ENCODE peak calls at places on chromosomes 6 and 20, in seven cellular contexts. One of them, this sample, is unnamed.

GRCh38 chr6:27176096-27176495 is 71.4 kb upstream of the PRSS16 start:
- DNase-seq in activated T-helper 2 cell treated with anti-CD3 and anti-CD28 coated beads, Interferon-gamma antibody, Interleukin-2, Interleukin-4, amounts not matched to agents 10 μg/mL and 5 μg/mL and 100 μg/mL, durations not matched to agents 14 hours and 24 hours and 36 hours: no peak
- DNase-seq in NCI-H2081: no peak
- DNase-seq in T-helper 9 cell: no peak
- DNase-seq in iris pigment epithelial cell: no peak
- DNase-seq in A549: no peak
- DNase-seq in GM12892: no peak
- DNase-seq in this sample: peak; percentile 8

GRCh38 chr6:127266892-127267741 is 453 bp downstream of the RNF146 start:
- DNase-seq in activated T-helper 2 cell treated with anti-CD3 and anti-CD28 coated beads, Interferon-gamma antibody, Interleukin-2, Interleukin-4, amounts not matched to agents 10 μg/mL and 5 μg/mL and 100 μg/mL, durations not matched to agents 14 hours and 24 hours and 36 hours: peak; percentile 44
- DNase-seq in NCI-H2081: peak; percentile 10
- DNase-seq in T-helper 9 cell: peak; percentile 35
- DNase-seq in iris pigment epithelial cell: peak; percentile 40
- DNase-seq in A549: peak; percentile 31
- DNase-seq in GM12892: peak; percentile 52
- DNase-seq in this sample: peak; percentile 83

GRCh38 chr6:38024908-38025307 is 205.4 kb downstream of the ZFAND3 start:
- DNase-seq in activated T-helper 2 cell treated with anti-CD3 and anti-CD28 coated beads, Interferon-gamma antibody, Interleukin-2, Interleukin-4, amounts not matched to agents 10 μg/mL and 5 μg/mL and 100 μg/mL, durations not matched to agents 14 hours and 24 hours and 36 hours: no peak
- DNase-seq in NCI-H2081: no peak
- DNase-seq in T-helper 9 cell: no peak
- DNase-seq in iris pigment epithelial cell: peak; percentile 41
- DNase-seq in A549: no peak
- DNase-seq in GM12892: no peak
- DNase-seq in this sample: no peak

GRCh38 chr20:47724398-47724797 is 60.9 kb downstream of the SULF2 start:
- DNase-seq in activated T-helper 2 cell treated with anti-CD3 and anti-CD28 coated beads, Interferon-gamma antibody, Interleukin-2, Interleukin-4, amounts not matched to agents 10 μg/mL and 5 μg/mL and 100 μg/mL, durations not matched to agents 14 hours and 24 hours and 36 hours: no peak
- DNase-seq in NCI-H2081: no peak
- DNase-seq in T-helper 9 cell: no peak
- DNase-seq in iris pigment epithelial cell: no peak
- DNase-seq in A549: no peak
- DNase-seq in GM12892: no peak
- DNase-seq in this sample: peak; percentile 14

GRCh38 chr20:53901064-53901463 is 169.3 kb downstream of the BCAS1 start:
- DNase-seq in activated T-helper 2 cell treated with anti-CD3 and anti-CD28 coated beads, Interferon-gamma antibody, Interleukin-2, Interleukin-4, amounts not matched to agents 10 μg/mL and 5 μg/mL and 100 μg/mL, durations not matched to agents 14 hours and 24 hours and 36 hours: no peak
- DNase-seq in NCI-H2081: no peak
- DNase-seq in T-helper 9 cell: no peak
- DNase-seq in iris pigment epithelial cell: peak; percentile 74
- DNase-seq in A549: peak; percentile 43
- DNase-seq in GM12892: no peak
- DNase-seq in this sample: peak; percentile 75

GRCh38 chr20:62684986-62685385 is 23.6 kb upstream of the NTSR1 start:
- DNase-seq in activated T-helper 2 cell treated with anti-CD3 and anti-CD28 coated beads, Interferon-gamma antibody, Interleukin-2, Interleukin-4, amounts not matched to agents 10 μg/mL and 5 μg/mL and 100 μg/mL, durations not matched to agents 14 hours and 24 hours and 36 hours: no peak
- DNase-seq in NCI-H2081: no peak
- DNase-seq in T-helper 9 cell: no peak
- DNase-seq in iris pigment epithelial cell: no peak
- DNase-seq in A549: no peak
- DNase-seq in GM12892: no peak
- DNase-seq in this sample: no peak

GRCh38 chr20:36852187-36852586 is 23.8 kb upstream of the TLDC2 start:
- DNase-seq in activated T-helper 2 cell treated with anti-CD3 and anti-CD28 coated beads, Interferon-gamma antibody, Interleukin-2, Interleukin-4, amounts not matched to agents 10 μg/mL and 5 μg/mL and 100 μg/mL, durations not matched to agents 14 hours and 24 hours and 36 hours: no peak
- DNase-seq in NCI-H2081: no peak
- DNase-seq in T-helper 9 cell: no peak
- DNase-seq in iris pigment epithelial cell: no peak
- DNase-seq in A549: no peak
- DNase-seq in GM12892: peak; percentile 51
- DNase-seq in this sample: no peak

GRCh38 chr6:96391776-96392175 is 129.8 kb upstream of the UFL1 start:
- DNase-seq in activated T-helper 2 cell treated with anti-CD3 and anti-CD28 coated beads, Interferon-gamma antibody, Interleukin-2, Interleukin-4, amounts not matched to agents 10 μg/mL and 5 μg/mL and 100 μg/mL, durations not matched to agents 14 hours and 24 hours and 36 hours: no peak
- DNase-seq in NCI-H2081: peak; percentile 65
- DNase-seq in T-helper 9 cell: no peak
- DNase-seq in iris pigment epithelial cell: no peak
- DNase-seq in A549: no peak
- DNase-seq in GM12892: no peak
- DNase-seq in this sample: peak; percentile 70

GRCh38 chr6:161228911-161229591 is 44.8 kb downstream of the AGPAT4 start:
- DNase-seq in activated T-helper 2 cell treated with anti-CD3 and anti-CD28 coated beads, Interferon-gamma antibody, Interleukin-2, Interleukin-4, amounts not matched to agents 10 μg/mL and 5 μg/mL and 100 μg/mL, durations not matched to agents 14 hours and 24 hours and 36 hours: no peak
- DNase-seq in NCI-H2081: no peak
- DNase-seq in T-helper 9 cell: no peak
- DNase-seq in iris pigment epithelial cell: peak; percentile 96
- DNase-seq in A549: no peak
- DNase-seq in GM12892: no peak
- DNase-seq in this sample: peak; percentile 84

GRCh38 chr6:75532521-75532920 is 38.9 kb upstream of the FILIP1 start:
- DNase-seq in activated T-helper 2 cell treated with anti-CD3 and anti-CD28 coated beads, Interferon-gamma antibody, Interleukin-2, Interleukin-4, amounts not matched to agents 10 μg/mL and 5 μg/mL and 100 μg/mL, durations not matched to agents 14 hours and 24 hours and 36 hours: no peak
- DNase-seq in NCI-H2081: no peak
- DNase-seq in T-helper 9 cell: no peak
- DNase-seq in iris pigment epithelial cell: peak; percentile 28
- DNase-seq in A549: no peak
- DNase-seq in GM12892: no peak
- DNase-seq in this sample: peak; percentile 75

GRCh38 chr20:4431446-4431845 is 290.3 kb upstream of the PRND start:
- DNase-seq in activated T-helper 2 cell treated with anti-CD3 and anti-CD28 coated beads, Interferon-gamma antibody, Interleukin-2, Interleukin-4, amounts not matched to agents 10 μg/mL and 5 μg/mL and 100 μg/mL, durations not matched to agents 14 hours and 24 hours and 36 hours: no peak
- DNase-seq in NCI-H2081: no peak
- DNase-seq in T-helper 9 cell: no peak
- DNase-seq in iris pigment epithelial cell: no peak
- DNase-seq in A549: no peak
- DNase-seq in GM12892: no peak
- DNase-seq in this sample: no peak

GRCh38 chr20:37392441-37393195 is 46.7 kb downstream of the SRC start:
- DNase-seq in activated T-helper 2 cell treated with anti-CD3 and anti-CD28 coated beads, Interferon-gamma antibody, Interleukin-2, Interleukin-4, amounts not matched to agents 10 μg/mL and 5 μg/mL and 100 μg/mL, durations not matched to agents 14 hours and 24 hours and 36 hours: no peak
- DNase-seq in NCI-H2081: no peak
- DNase-seq in T-helper 9 cell: no peak
- DNase-seq in iris pigment epithelial cell: peak; percentile 26
- DNase-seq in A549: no peak
- DNase-seq in GM12892: no peak
- DNase-seq in this sample: no peak

GRCh38 chr20:4083103-4083864 is 67.9 kb upstream of the RNF24 start:
- DNase-seq in activated T-helper 2 cell treated with anti-CD3 and anti-CD28 coated beads, Interferon-gamma antibody, Interleukin-2, Interleukin-4, amounts not matched to agents 10 μg/mL and 5 μg/mL and 100 μg/mL, durations not matched to agents 14 hours and 24 hours and 36 hours: no peak
- DNase-seq in NCI-H2081: no peak
- DNase-seq in T-helper 9 cell: no peak
- DNase-seq in iris pigment epithelial cell: no peak
- DNase-seq in A549: no peak
- DNase-seq in GM12892: no peak
- DNase-seq in this sample: peak; percentile 64

GRCh38 chr6:41088451-41088850 is 15.7 kb downstream of the NFYA start:
- DNase-seq in activated T-helper 2 cell treated with anti-CD3 and anti-CD28 coated beads, Interferon-gamma antibody, Interleukin-2, Interleukin-4, amounts not matched to agents 10 μg/mL and 5 μg/mL and 100 μg/mL, durations not matched to agents 14 hours and 24 hours and 36 hours: no peak
- DNase-seq in NCI-H2081: no peak
- DNase-seq in T-helper 9 cell: no peak
- DNase-seq in iris pigment epithelial cell: peak; percentile 29
- DNase-seq in A549: no peak
- DNase-seq in GM12892: no peak
- DNase-seq in this sample: peak; percentile 68